ENCODE peak calls at places on chromosomes 4 and X, in five cellular contexts. One of them, this sample, is unnamed.

GRCh38 chr4:160580581-160580980 is 1477.7 kb downstream of the RAPGEF2 start:
- DNase-seq in colonic mucosa: no peak
- DNase-seq in DMS 273 treated with DMSO at 0.1 percent for 48 hours: no peak
- DNase-seq in germinal center: no peak
- DNase-seq in CD4-positive, alpha-beta T cell: no peak
- DNase-seq in this sample: no peak

GRCh38 chr4:141074098-141074878 is 59.0 kb downstream of the RNF150 start:
- DNase-seq in colonic mucosa: no peak
- DNase-seq in CD4-positive, alpha-beta T cell: no peak
- DNase-seq in DMS 273 treated with DMSO at 0.1 percent for 48 hours: no peak
- DNase-seq in germinal center: no peak
- DNase-seq in this sample: no peak

GRCh38 chrX:16320765-16321355 is 153.6 kb downstream of the MAGEB17 start:
- DNase-seq in colonic mucosa: no peak
- DNase-seq in germinal center: no peak
- DNase-seq in DMS 273 treated with DMSO at 0.1 percent for 48 hours: no peak
- DNase-seq in CD4-positive, alpha-beta T cell: no peak
- DNase-seq in this sample: no peak

GRCh38 chr4:21982087-21982486 is 33.5 kb upstream of the KCNIP4 start:
- DNase-seq in DMS 273 treated with DMSO at 0.1 percent for 48 hours: no peak
- DNase-seq in colonic mucosa: no peak
- DNase-seq in germinal center: no peak
- DNase-seq in CD4-positive, alpha-beta T cell: no peak
- DNase-seq in this sample: no peak

GRCh38 chr4:7428261-7429068 is 6.3 kb downstream of the PSAPL1 start:
- DNase-seq in CD4-positive, alpha-beta T cell: no peak
- DNase-seq in DMS 273 treated with DMSO at 0.1 percent for 48 hours: no peak
- DNase-seq in germinal center: no peak
- DNase-seq in colonic mucosa: no peak
- DNase-seq in this sample: no peak

GRCh38 chrX:153032397-153033118 is 23.7 kb upstream of the PNMA3 start:
- DNase-seq in DMS 273 treated with DMSO at 0.1 percent for 48 hours: no peak
- DNase-seq in colonic mucosa: peak
- DNase-seq in germinal center: peak
- DNase-seq in CD4-positive, alpha-beta T cell: peak
- DNase-seq in this sample: peak

GRCh38 chr4:89724716-89725115 is 112.2 kb downstream of the SNCA start:
- DNase-seq in colonic mucosa: no peak
- DNase-seq in CD4-positive, alpha-beta T cell: no peak
- DNase-seq in DMS 273 treated with DMSO at 0.1 percent for 48 hours: no peak
- DNase-seq in germinal center: no peak
- DNase-seq in this sample: no peak

GRCh38 chrX:140292188-140292587 is 212.7 kb downstream of the SOX3 start:
- DNase-seq in CD4-positive, alpha-beta T cell: no peak
- DNase-seq in colonic mucosa: no peak
- DNase-seq in germinal center: no peak
- DNase-seq in DMS 273 treated with DMSO at 0.1 percent for 48 hours: no peak
- DNase-seq in this sample: no peak

GRCh38 chr4:6840062-6840976 is 57.8 kb downstream of the KIAA0232 start:
- DNase-seq in germinal center: no peak
- DNase-seq in CD4-positive, alpha-beta T cell: no peak
- DNase-seq in colonic mucosa: no peak
- DNase-seq in DMS 273 treated with DMSO at 0.1 percent for 48 hours: no peak
- DNase-seq in this sample: no peak

GRCh38 chr4:142112451-142112850 is 476.1 kb downstream of the IL15 start:
- DNase-seq in germinal center: no peak
- DNase-seq in colonic mucosa: no peak
- DNase-seq in DMS 273 treated with DMSO at 0.1 percent for 48 hours: no peak
- DNase-seq in CD4-positive, alpha-beta T cell: no peak
- DNase-seq in this sample: no peak

GRCh38 chr4:108175966-108176365 is 7.2 kb upstream of the LEF1 start:
- DNase-seq in DMS 273 treated with DMSO at 0.1 percent for 48 hours: no peak
- DNase-seq in CD4-positive, alpha-beta T cell: no peak
- DNase-seq in germinal center: no peak
- DNase-seq in colonic mucosa: no peak
- DNase-seq in this sample: no peak

GRCh38 chrX:44874481-44875184 is 1.6 kb downstream of the KDM6A start:
- DNase-seq in germinal center: peak
- DNase-seq in CD4-positive, alpha-beta T cell: peak
- DNase-seq in DMS 273 treated with DMSO at 0.1 percent for 48 hours: peak
- DNase-seq in colonic mucosa: peak
- DNase-seq in this sample: peak

GRCh38 chrX:109374276-109374960 is 107.5 kb downstream of the GUCY2F start:
- DNase-seq in DMS 273 treated with DMSO at 0.1 percent for 48 hours: no peak
- DNase-seq in CD4-positive, alpha-beta T cell: no peak
- DNase-seq in colonic mucosa: no peak
- DNase-seq in germinal center: no peak
- DNase-seq in this sample: no peak

GRCh38 chr4:142743071-142743825 is 102.9 kb downstream of the INPP4B start:
- DNase-seq in germinal center: no peak
- DNase-seq in DMS 273 treated with DMSO at 0.1 percent for 48 hours: no peak
- DNase-seq in CD4-positive, alpha-beta T cell: no peak
- DNase-seq in colonic mucosa: no peak
- DNase-seq in this sample: no peak

GRCh38 chr4:47462799-47463234 is 685 bp downstream of the COMMD8 start:
- DNase-seq in colonic mucosa: no peak
- DNase-seq in CD4-positive, alpha-beta T cell: no peak
- DNase-seq in germinal center: peak
- DNase-seq in DMS 273 treated with DMSO at 0.1 percent for 48 hours: no peak
- DNase-seq in this sample: no peak

GRCh38 chr4:48112017-48112667 is 21.9 kb downstream of the TXK start:
- DNase-seq in CD4-positive, alpha-beta T cell: no peak
- DNase-seq in DMS 273 treated with DMSO at 0.1 percent for 48 hours: no peak
- DNase-seq in colonic mucosa: no peak
- DNase-seq in germinal center: no peak
- DNase-seq in this sample: no peak

This sample was measured in LNCaP clone FGC.